ENCODE peak calls at places on chromosome 19, in nine cellular contexts. One of them, this sample, is unnamed.

GRCh38 chr19:49889687-49890348 is 6.9 kb downstream of the IL4I1 start:
- DNase-seq in NCI-H1048: peak
- DNase-seq in posterior cingulate gyrus: peak
- DNase-seq in stomach: peak
- DNase-seq in T-helper 1 cell: peak
- DNase-seq in EL: peak
- DNase-seq in breast epithelium: peak
- DNase-seq in NCI-H1930: peak
- DNase-seq in cardiac fibroblast: peak
- DNase-seq in this sample: no peak

GRCh38 chr19:3517638-3518037 is 11.5 kb downstream of the FZR1 start:
- DNase-seq in cardiac fibroblast: no peak
- DNase-seq in posterior cingulate gyrus: no peak
- DNase-seq in stomach: no peak
- DNase-seq in EL: no peak
- DNase-seq in breast epithelium: no peak
- DNase-seq in NCI-H1048: no peak
- DNase-seq in NCI-H1930: no peak
- DNase-seq in T-helper 1 cell: no peak
- DNase-seq in this sample: no peak

GRCh38 chr19:32166238-32166637 is 179.2 kb upstream of the ZNF507 start:
- DNase-seq in NCI-H1930: no peak
- DNase-seq in NCI-H1048: no peak
- DNase-seq in stomach: no peak
- DNase-seq in breast epithelium: no peak
- DNase-seq in cardiac fibroblast: no peak
- DNase-seq in posterior cingulate gyrus: no peak
- DNase-seq in EL: no peak
- DNase-seq in T-helper 1 cell: no peak
- DNase-seq in this sample: no peak

GRCh38 chr19:7904074-7905020 is 670 bp downstream of the MAP2K7 start:
- DNase-seq in EL: no peak
- DNase-seq in posterior cingulate gyrus: no peak
- DNase-seq in breast epithelium: no peak
- DNase-seq in NCI-H1048: no peak
- DNase-seq in T-helper 1 cell: peak
- DNase-seq in stomach: no peak
- DNase-seq in NCI-H1930: no peak
- DNase-seq in cardiac fibroblast: no peak
- DNase-seq in this sample: no peak

GRCh38 chr19:11950312-11950711 is 14.5 kb upstream of the ZNF763 start:
- DNase-seq in T-helper 1 cell: no peak
- DNase-seq in breast epithelium: no peak
- DNase-seq in EL: no peak
- DNase-seq in NCI-H1930: no peak
- DNase-seq in NCI-H1048: no peak
- DNase-seq in cardiac fibroblast: no peak
- DNase-seq in stomach: no peak
- DNase-seq in posterior cingulate gyrus: no peak
- DNase-seq in this sample: no peak

GRCh38 chr19:13301627-13302334 is 151.6 kb downstream of the IER2 start:
- DNase-seq in posterior cingulate gyrus: no peak
- DNase-seq in EL: no peak
- DNase-seq in T-helper 1 cell: no peak
- DNase-seq in NCI-H1930: no peak
- DNase-seq in NCI-H1048: no peak
- DNase-seq in cardiac fibroblast: no peak
- DNase-seq in stomach: no peak
- DNase-seq in breast epithelium: no peak
- DNase-seq in this sample: no peak

GRCh38 chr19:13574933-13575332 is 68.7 kb upstream of the CACNA1A start:
- DNase-seq in EL: no peak
- DNase-seq in NCI-H1048: no peak
- DNase-seq in breast epithelium: no peak
- DNase-seq in stomach: no peak
- DNase-seq in posterior cingulate gyrus: peak
- DNase-seq in T-helper 1 cell: no peak
- DNase-seq in NCI-H1930: no peak
- DNase-seq in cardiac fibroblast: peak
- DNase-seq in this sample: no peak

GRCh38 chr19:9729162-9729561 is 39.4 kb downstream of the ZNF846 start:
- DNase-seq in cardiac fibroblast: no peak
- DNase-seq in breast epithelium: no peak
- DNase-seq in T-helper 1 cell: no peak
- DNase-seq in EL: no peak
- DNase-seq in NCI-H1048: no peak
- DNase-seq in stomach: no peak
- DNase-seq in NCI-H1930: no peak
- DNase-seq in posterior cingulate gyrus: no peak
- DNase-seq in this sample: no peak

GRCh38 chr19:19817357-19817756 is 4.2 kb downstream of the ZNF506 start:
- DNase-seq in NCI-H1048: no peak
- DNase-seq in T-helper 1 cell: peak
- DNase-seq in NCI-H1930: no peak
- DNase-seq in breast epithelium: no peak
- DNase-seq in cardiac fibroblast: no peak
- DNase-seq in stomach: no peak
- DNase-seq in posterior cingulate gyrus: no peak
- DNase-seq in EL: no peak
- DNase-seq in this sample: no peak

GRCh38 chr19:45340232-45340898 is at the start of gene KLC3:
- DNase-seq in stomach: peak
- DNase-seq in breast epithelium: no peak
- DNase-seq in cardiac fibroblast: no peak
- DNase-seq in EL: no peak
- DNase-seq in NCI-H1048: no peak
- DNase-seq in NCI-H1930: peak
- DNase-seq in posterior cingulate gyrus: no peak
- DNase-seq in T-helper 1 cell: no peak
- DNase-seq in this sample: no peak

GRCh38 chr19:47221890-47222289 is 9.1 kb downstream of the BBC3 start:
- DNase-seq in NCI-H1930: no peak
- DNase-seq in stomach: no peak
- DNase-seq in posterior cingulate gyrus: no peak
- DNase-seq in breast epithelium: no peak
- DNase-seq in NCI-H1048: no peak
- DNase-seq in EL: no peak
- DNase-seq in cardiac fibroblast: no peak
- DNase-seq in T-helper 1 cell: no peak
- DNase-seq in this sample: no peak

GRCh38 chr19:2087621-2088100 is 8.5 kb downstream of the MOB3A start:
- DNase-seq in stomach: no peak
- DNase-seq in EL: no peak
- DNase-seq in NCI-H1930: no peak
- DNase-seq in posterior cingulate gyrus: no peak
- DNase-seq in NCI-H1048: no peak
- DNase-seq in T-helper 1 cell: peak
- DNase-seq in breast epithelium: no peak
- DNase-seq in cardiac fibroblast: no peak
- DNase-seq in this sample: no peak

GRCh38 chr19:49718511-49718910 is 27.6 kb downstream of the CPT1C start:
- DNase-seq in T-helper 1 cell: no peak
- DNase-seq in NCI-H1930: no peak
- DNase-seq in stomach: no peak
- DNase-seq in cardiac fibroblast: peak
- DNase-seq in posterior cingulate gyrus: no peak
- DNase-seq in breast epithelium: no peak
- DNase-seq in NCI-H1048: no peak
- DNase-seq in EL: no peak
- DNase-seq in this sample: no peak

GRCh38 chr19:17183858-17184271 is 31.3 kb upstream of the USE1 start:
- DNase-seq in NCI-H1048: no peak
- DNase-seq in EL: no peak
- DNase-seq in breast epithelium: no peak
- DNase-seq in NCI-H1930: no peak
- DNase-seq in T-helper 1 cell: peak
- DNase-seq in posterior cingulate gyrus: no peak
- DNase-seq in cardiac fibroblast: no peak
- DNase-seq in stomach: no peak
- DNase-seq in this sample: no peak

GRCh38 chr19:17076539-17076919 is 952 bp downstream of the MYO9B start:
- DNase-seq in cardiac fibroblast: no peak
- DNase-seq in posterior cingulate gyrus: no peak
- DNase-seq in NCI-H1048: no peak
- DNase-seq in breast epithelium: no peak
- DNase-seq in stomach: no peak
- DNase-seq in EL: peak
- DNase-seq in T-helper 1 cell: peak
- DNase-seq in NCI-H1930: no peak
- DNase-seq in this sample: no peak

GRCh38 chr19:40088299-40089047 is 2.3 kb downstream of the ZNF780A start:
- DNase-seq in NCI-H1930: no peak
- DNase-seq in EL: no peak
- DNase-seq in cardiac fibroblast: no peak
- DNase-seq in NCI-H1048: no peak
- DNase-seq in breast epithelium: no peak
- DNase-seq in stomach: no peak
- DNase-seq in posterior cingulate gyrus: no peak
- DNase-seq in T-helper 1 cell: no peak
- DNase-seq in this sample: no peak

GRCh38 chr19:46367434-46367833 is 20.5 kb downstream of the PPP5C start:
- DNase-seq in NCI-H1048: no peak
- DNase-seq in breast epithelium: no peak
- DNase-seq in EL: no peak
- DNase-seq in NCI-H1930: no peak
- DNase-seq in posterior cingulate gyrus: no peak
- DNase-seq in T-helper 1 cell: no peak
- DNase-seq in cardiac fibroblast: no peak
- DNase-seq in stomach: no peak
- DNase-seq in this sample: no peak

GRCh38 chr19:40716031-40716654 is 543 bp downstream of the COQ8B start:
- DNase-seq in stomach: no peak
- DNase-seq in breast epithelium: peak
- DNase-seq in EL: peak
- DNase-seq in cardiac fibroblast: peak
- DNase-seq in T-helper 1 cell: peak
- DNase-seq in posterior cingulate gyrus: no peak
- DNase-seq in NCI-H1048: no peak
- DNase-seq in NCI-H1930: no peak
- DNase-seq in this sample: no peak

GRCh38 chr19:6772028-6772865 is at the start of gene VAV1:
- DNase-seq in T-helper 1 cell: peak
- DNase-seq in posterior cingulate gyrus: no peak
- DNase-seq in breast epithelium: no peak
- DNase-seq in stomach: peak
- DNase-seq in NCI-H1930: no peak
- DNase-seq in cardiac fibroblast: no peak
- DNase-seq in EL: no peak
- DNase-seq in NCI-H1048: no peak
- DNase-seq in this sample: no peak

GRCh38 chr19:54418030-54418929 is 3.0 kb downstream of the TTYH1 start:
- DNase-seq in EL: peak
- DNase-seq in breast epithelium: no peak
- DNase-seq in T-helper 1 cell: peak
- DNase-seq in NCI-H1930: no peak
- DNase-seq in stomach: no peak
- DNase-seq in cardiac fibroblast: peak
- DNase-seq in posterior cingulate gyrus: no peak
- DNase-seq in NCI-H1048: no peak
- DNase-seq in this sample: no peak

GRCh38 chr19:18300930-18301717 is 19.7 kb upstream of the JUND start:
- DNase-seq in breast epithelium: no peak
- DNase-seq in EL: peak
- DNase-seq in T-helper 1 cell: no peak
- DNase-seq in NCI-H1930: no peak
- DNase-seq in NCI-H1048: no peak
- DNase-seq in posterior cingulate gyrus: no peak
- DNase-seq in cardiac fibroblast: peak
- DNase-seq in stomach: peak
- DNase-seq in this sample: no peak

GRCh38 chr19:5138606-5139594 is 170.0 kb downstream of the KDM4B start:
- DNase-seq in NCI-H1930: no peak
- DNase-seq in T-helper 1 cell: peak
- DNase-seq in NCI-H1048: no peak
- DNase-seq in posterior cingulate gyrus: no peak
- DNase-seq in cardiac fibroblast: peak
- DNase-seq in breast epithelium: no peak
- DNase-seq in stomach: peak
- DNase-seq in EL: peak
- DNase-seq in this sample: no peak

GRCh38 chr19:29006057-29006735 is 206.8 kb downstream of the UQCRFS1 start:
- DNase-seq in T-helper 1 cell: no peak
- DNase-seq in EL: peak
- DNase-seq in breast epithelium: no peak
- DNase-seq in NCI-H1930: no peak
- DNase-seq in cardiac fibroblast: peak
- DNase-seq in NCI-H1048: no peak
- DNase-seq in stomach: no peak
- DNase-seq in posterior cingulate gyrus: no peak
- DNase-seq in this sample: no peak

GRCh38 chr19:4556574-4557185 is 2.8 kb downstream of the SEMA6B start:
- DNase-seq in stomach: no peak
- DNase-seq in T-helper 1 cell: no peak
- DNase-seq in NCI-H1930: no peak
- DNase-seq in EL: peak
- DNase-seq in cardiac fibroblast: peak
- DNase-seq in NCI-H1048: peak
- DNase-seq in posterior cingulate gyrus: no peak
- DNase-seq in breast epithelium: no peak
- DNase-seq in this sample: no peak